ENCODE peak calls at places on chromosomes 2 and 18, in nine cellular contexts. One of them, this sample, is unnamed.

GRCh38 chr2:219402665-219403515 is 15.2 kb upstream of the DNPEP start:
- DNase-seq in posterior cingulate gyrus: peak; percentile 63
- DNase-seq in IMR-90: peak; percentile 88
- DNase-seq in naive thymus-derived CD4-positive, alpha-beta T cell: peak; percentile 60
- DNase-seq in colonic mucosa: peak; percentile 65
- DNase-seq in fibroblast of lung: peak; percentile 76
- DNase-seq in LoVo: peak; percentile 76
- DNase-seq in brain microvascular endothelial cell: peak; percentile 69
- DNase-seq in stimulated activated CD4-positive, alpha-beta T cell treated with anti-CD3 and anti-CD28 coated beads, Interleukin-4, amount 100 ng/mL, for 48 hours: peak; percentile 22
- DNase-seq in this sample: peak; percentile 22

GRCh38 chr2:19256239-19256638 is 102.2 kb downstream of the OSR1 start:
- DNase-seq in LoVo: peak; percentile 8
- DNase-seq in colonic mucosa: no peak
- DNase-seq in posterior cingulate gyrus: no peak
- DNase-seq in IMR-90: peak; percentile 98
- DNase-seq in brain microvascular endothelial cell: peak; percentile 66
- DNase-seq in fibroblast of lung: peak; percentile 91
- DNase-seq in naive thymus-derived CD4-positive, alpha-beta T cell: no peak
- DNase-seq in stimulated activated CD4-positive, alpha-beta T cell treated with anti-CD3 and anti-CD28 coated beads, Interleukin-4, amount 100 ng/mL, for 48 hours: no peak
- DNase-seq in this sample: no peak

GRCh38 chr2:211756266-211756665 is 782.3 kb downstream of the ERBB4 start:
- DNase-seq in fibroblast of lung: no peak
- DNase-seq in IMR-90: no peak
- DNase-seq in brain microvascular endothelial cell: no peak
- DNase-seq in colonic mucosa: no peak
- DNase-seq in naive thymus-derived CD4-positive, alpha-beta T cell: no peak
- DNase-seq in posterior cingulate gyrus: no peak
- DNase-seq in stimulated activated CD4-positive, alpha-beta T cell treated with anti-CD3 and anti-CD28 coated beads, Interleukin-4, amount 100 ng/mL, for 48 hours: no peak
- DNase-seq in LoVo: no peak
- DNase-seq in this sample: no peak

GRCh38 chr2:9310390-9310789 is 103.8 kb downstream of the ASAP2 start:
- DNase-seq in colonic mucosa: peak; percentile 47
- DNase-seq in naive thymus-derived CD4-positive, alpha-beta T cell: no peak
- DNase-seq in IMR-90: peak; percentile 82
- DNase-seq in fibroblast of lung: peak; percentile 94
- DNase-seq in LoVo: peak; percentile 51
- DNase-seq in stimulated activated CD4-positive, alpha-beta T cell treated with anti-CD3 and anti-CD28 coated beads, Interleukin-4, amount 100 ng/mL, for 48 hours: no peak
- DNase-seq in posterior cingulate gyrus: no peak
- DNase-seq in brain microvascular endothelial cell: peak; percentile 90
- DNase-seq in this sample: no peak

GRCh38 chr2:96923810-96924774 is 54.2 kb upstream of the SEMA4C start:
- DNase-seq in colonic mucosa: no peak
- DNase-seq in stimulated activated CD4-positive, alpha-beta T cell treated with anti-CD3 and anti-CD28 coated beads, Interleukin-4, amount 100 ng/mL, for 48 hours: peak; percentile 9
- DNase-seq in posterior cingulate gyrus: no peak
- DNase-seq in LoVo: no peak
- DNase-seq in brain microvascular endothelial cell: no peak
- DNase-seq in naive thymus-derived CD4-positive, alpha-beta T cell: peak; percentile 45
- DNase-seq in fibroblast of lung: no peak
- DNase-seq in IMR-90: no peak
- DNase-seq in this sample: peak; percentile 14

GRCh38 chr18:9082763-9083510 is 19.6 kb upstream of the NDUFV2 start:
- DNase-seq in fibroblast of lung: no peak
- DNase-seq in IMR-90: no peak
- DNase-seq in posterior cingulate gyrus: no peak
- DNase-seq in stimulated activated CD4-positive, alpha-beta T cell treated with anti-CD3 and anti-CD28 coated beads, Interleukin-4, amount 100 ng/mL, for 48 hours: no peak
- DNase-seq in LoVo: no peak
- DNase-seq in brain microvascular endothelial cell: no peak
- DNase-seq in colonic mucosa: no peak
- DNase-seq in naive thymus-derived CD4-positive, alpha-beta T cell: peak; percentile 28
- DNase-seq in this sample: no peak

GRCh38 chr2:217964658-217965161 is 38.1 kb downstream of the TNS1 start:
- DNase-seq in IMR-90: no peak
- DNase-seq in colonic mucosa: no peak
- DNase-seq in fibroblast of lung: no peak
- DNase-seq in brain microvascular endothelial cell: no peak
- DNase-seq in stimulated activated CD4-positive, alpha-beta T cell treated with anti-CD3 and anti-CD28 coated beads, Interleukin-4, amount 100 ng/mL, for 48 hours: no peak
- DNase-seq in posterior cingulate gyrus: no peak
- DNase-seq in naive thymus-derived CD4-positive, alpha-beta T cell: no peak
- DNase-seq in LoVo: no peak
- DNase-seq in this sample: no peak

GRCh38 chr2:226131299-226131784 is 668.3 kb downstream of the IRS1 start:
- DNase-seq in IMR-90: no peak
- DNase-seq in fibroblast of lung: no peak
- DNase-seq in naive thymus-derived CD4-positive, alpha-beta T cell: no peak
- DNase-seq in colonic mucosa: no peak
- DNase-seq in brain microvascular endothelial cell: no peak
- DNase-seq in stimulated activated CD4-positive, alpha-beta T cell treated with anti-CD3 and anti-CD28 coated beads, Interleukin-4, amount 100 ng/mL, for 48 hours: no peak
- DNase-seq in posterior cingulate gyrus: no peak
- DNase-seq in LoVo: no peak
- DNase-seq in this sample: no peak

GRCh38 chr2:18046558-18046957 is 168.1 kb downstream of the KCNS3 start:
- DNase-seq in colonic mucosa: no peak
- DNase-seq in stimulated activated CD4-positive, alpha-beta T cell treated with anti-CD3 and anti-CD28 coated beads, Interleukin-4, amount 100 ng/mL, for 48 hours: no peak
- DNase-seq in fibroblast of lung: peak; percentile 89
- DNase-seq in posterior cingulate gyrus: no peak
- DNase-seq in naive thymus-derived CD4-positive, alpha-beta T cell: no peak
- DNase-seq in IMR-90: peak; percentile 38
- DNase-seq in LoVo: peak; percentile 6
- DNase-seq in brain microvascular endothelial cell: peak; percentile 17
- DNase-seq in this sample: no peak

GRCh38 chr2:110948027-110948687 is 172.6 kb upstream of the BCL2L11 start:
- DNase-seq in fibroblast of lung: no peak
- DNase-seq in naive thymus-derived CD4-positive, alpha-beta T cell: no peak
- DNase-seq in colonic mucosa: no peak
- DNase-seq in LoVo: no peak
- DNase-seq in stimulated activated CD4-positive, alpha-beta T cell treated with anti-CD3 and anti-CD28 coated beads, Interleukin-4, amount 100 ng/mL, for 48 hours: no peak
- DNase-seq in brain microvascular endothelial cell: no peak
- DNase-seq in IMR-90: no peak
- DNase-seq in posterior cingulate gyrus: no peak
- DNase-seq in this sample: no peak

GRCh38 chr2:87403893-87404175 is 344.1 kb upstream of the PLGLB2 start:
- DNase-seq in naive thymus-derived CD4-positive, alpha-beta T cell: no peak
- DNase-seq in posterior cingulate gyrus: no peak
- DNase-seq in brain microvascular endothelial cell: no peak
- DNase-seq in fibroblast of lung: no peak
- DNase-seq in colonic mucosa: no peak
- DNase-seq in stimulated activated CD4-positive, alpha-beta T cell treated with anti-CD3 and anti-CD28 coated beads, Interleukin-4, amount 100 ng/mL, for 48 hours: no peak
- DNase-seq in LoVo: no peak
- DNase-seq in IMR-90: no peak
- DNase-seq in this sample: no peak

GRCh38 chr2:161400076-161400475 is 16.0 kb upstream of the TBR1 start:
- DNase-seq in LoVo: no peak
- DNase-seq in posterior cingulate gyrus: no peak
- DNase-seq in brain microvascular endothelial cell: no peak
- DNase-seq in fibroblast of lung: no peak
- DNase-seq in colonic mucosa: no peak
- DNase-seq in stimulated activated CD4-positive, alpha-beta T cell treated with anti-CD3 and anti-CD28 coated beads, Interleukin-4, amount 100 ng/mL, for 48 hours: no peak
- DNase-seq in IMR-90: peak; percentile 44
- DNase-seq in naive thymus-derived CD4-positive, alpha-beta T cell: no peak
- DNase-seq in this sample: no peak

GRCh38 chr18:54828986-54829385 is 709 bp downstream of the RAB27B start:
- DNase-seq in posterior cingulate gyrus: no peak
- DNase-seq in LoVo: no peak
- DNase-seq in colonic mucosa: no peak
- DNase-seq in brain microvascular endothelial cell: no peak
- DNase-seq in naive thymus-derived CD4-positive, alpha-beta T cell: peak; percentile 6
- DNase-seq in stimulated activated CD4-positive, alpha-beta T cell treated with anti-CD3 and anti-CD28 coated beads, Interleukin-4, amount 100 ng/mL, for 48 hours: no peak
- DNase-seq in IMR-90: no peak
- DNase-seq in fibroblast of lung: no peak
- DNase-seq in this sample: no peak

GRCh38 chr2:197920088-197920487 is 115.7 kb downstream of the PLCL1 start:
- DNase-seq in stimulated activated CD4-positive, alpha-beta T cell treated with anti-CD3 and anti-CD28 coated beads, Interleukin-4, amount 100 ng/mL, for 48 hours: no peak
- DNase-seq in brain microvascular endothelial cell: no peak
- DNase-seq in posterior cingulate gyrus: no peak
- DNase-seq in LoVo: no peak
- DNase-seq in colonic mucosa: no peak
- DNase-seq in fibroblast of lung: no peak
- DNase-seq in IMR-90: no peak
- DNase-seq in naive thymus-derived CD4-positive, alpha-beta T cell: no peak
- DNase-seq in this sample: no peak

GRCh38 chr2:23813438-23813837 is 113.5 kb downstream of the ATAD2B start:
- DNase-seq in posterior cingulate gyrus: no peak
- DNase-seq in naive thymus-derived CD4-positive, alpha-beta T cell: no peak
- DNase-seq in colonic mucosa: no peak
- DNase-seq in fibroblast of lung: no peak
- DNase-seq in stimulated activated CD4-positive, alpha-beta T cell treated with anti-CD3 and anti-CD28 coated beads, Interleukin-4, amount 100 ng/mL, for 48 hours: no peak
- DNase-seq in IMR-90: no peak
- DNase-seq in LoVo: no peak
- DNase-seq in brain microvascular endothelial cell: no peak
- DNase-seq in this sample: no peak

GRCh38 chr2:101251844-101252407 is 760 bp upstream of the CNOT11 start:
- DNase-seq in naive thymus-derived CD4-positive, alpha-beta T cell: peak; percentile 58
- DNase-seq in brain microvascular endothelial cell: no peak
- DNase-seq in colonic mucosa: peak; percentile 69
- DNase-seq in fibroblast of lung: no peak
- DNase-seq in stimulated activated CD4-positive, alpha-beta T cell treated with anti-CD3 and anti-CD28 coated beads, Interleukin-4, amount 100 ng/mL, for 48 hours: no peak
- DNase-seq in IMR-90: no peak
- DNase-seq in LoVo: peak; percentile 75
- DNase-seq in posterior cingulate gyrus: no peak
- DNase-seq in this sample: no peak

GRCh38 chr2:150495993-150496627 is 8.6 kb upstream of the RND3 start:
- DNase-seq in posterior cingulate gyrus: no peak
- DNase-seq in naive thymus-derived CD4-positive, alpha-beta T cell: no peak
- DNase-seq in IMR-90: peak; percentile 99
- DNase-seq in brain microvascular endothelial cell: peak; percentile 94
- DNase-seq in colonic mucosa: no peak
- DNase-seq in stimulated activated CD4-positive, alpha-beta T cell treated with anti-CD3 and anti-CD28 coated beads, Interleukin-4, amount 100 ng/mL, for 48 hours: no peak
- DNase-seq in fibroblast of lung: peak; percentile 98
- DNase-seq in LoVo: peak; percentile 66
- DNase-seq in this sample: no peak

GRCh38 chr18:44130365-44130942 is 550.2 kb upstream of the SETBP1 start:
- DNase-seq in LoVo: no peak
- DNase-seq in naive thymus-derived CD4-positive, alpha-beta T cell: no peak
- DNase-seq in colonic mucosa: peak; percentile 27
- DNase-seq in fibroblast of lung: peak; percentile 31
- DNase-seq in brain microvascular endothelial cell: peak; percentile 57
- DNase-seq in IMR-90: peak; percentile 3
- DNase-seq in posterior cingulate gyrus: no peak
- DNase-seq in stimulated activated CD4-positive, alpha-beta T cell treated with anti-CD3 and anti-CD28 coated beads, Interleukin-4, amount 100 ng/mL, for 48 hours: no peak
- DNase-seq in this sample: no peak

GRCh38 chr2:216974321-216975302 is 114.7 kb upstream of the TNP1 start:
- DNase-seq in LoVo: no peak
- DNase-seq in fibroblast of lung: no peak
- DNase-seq in colonic mucosa: peak; percentile 29
- DNase-seq in brain microvascular endothelial cell: no peak
- DNase-seq in IMR-90: no peak
- DNase-seq in posterior cingulate gyrus: peak; percentile 17
- DNase-seq in stimulated activated CD4-positive, alpha-beta T cell treated with anti-CD3 and anti-CD28 coated beads, Interleukin-4, amount 100 ng/mL, for 48 hours: no peak
- DNase-seq in naive thymus-derived CD4-positive, alpha-beta T cell: no peak
- DNase-seq in this sample: no peak

GRCh38 chr18:72544092-72544886 is at the start of gene CBLN2:
- DNase-seq in stimulated activated CD4-positive, alpha-beta T cell treated with anti-CD3 and anti-CD28 coated beads, Interleukin-4, amount 100 ng/mL, for 48 hours: peak; percentile 45
- DNase-seq in colonic mucosa: peak; percentile 36
- DNase-seq in LoVo: no peak
- DNase-seq in brain microvascular endothelial cell: peak; percentile 23
- DNase-seq in fibroblast of lung: peak; percentile 63
- DNase-seq in posterior cingulate gyrus: peak; percentile 76
- DNase-seq in naive thymus-derived CD4-positive, alpha-beta T cell: no peak
- DNase-seq in IMR-90: peak; percentile 18
- DNase-seq in this sample: peak; percentile 13

GRCh38 chr2:11079131-11079824 is 76.0 kb upstream of the SLC66A3 start:
- DNase-seq in IMR-90: no peak
- DNase-seq in stimulated activated CD4-positive, alpha-beta T cell treated with anti-CD3 and anti-CD28 coated beads, Interleukin-4, amount 100 ng/mL, for 48 hours: no peak
- DNase-seq in brain microvascular endothelial cell: no peak
- DNase-seq in fibroblast of lung: no peak
- DNase-seq in colonic mucosa: no peak
- DNase-seq in posterior cingulate gyrus: no peak
- DNase-seq in naive thymus-derived CD4-positive, alpha-beta T cell: no peak
- DNase-seq in LoVo: no peak
- DNase-seq in this sample: no peak

GRCh38 chr2:223688094-223688835 is 86.1 kb upstream of the SCG2 start:
- DNase-seq in fibroblast of lung: no peak
- DNase-seq in posterior cingulate gyrus: peak; percentile 8
- DNase-seq in colonic mucosa: no peak
- DNase-seq in IMR-90: no peak
- DNase-seq in naive thymus-derived CD4-positive, alpha-beta T cell: no peak
- DNase-seq in LoVo: no peak
- DNase-seq in brain microvascular endothelial cell: no peak
- DNase-seq in stimulated activated CD4-positive, alpha-beta T cell treated with anti-CD3 and anti-CD28 coated beads, Interleukin-4, amount 100 ng/mL, for 48 hours: no peak
- DNase-seq in this sample: no peak

GRCh38 chr18:49849331-49850217 is 36.2 kb upstream of the ACAA2 start:
- DNase-seq in stimulated activated CD4-positive, alpha-beta T cell treated with anti-CD3 and anti-CD28 coated beads, Interleukin-4, amount 100 ng/mL, for 48 hours: no peak
- DNase-seq in colonic mucosa: peak; percentile 96
- DNase-seq in fibroblast of lung: peak; percentile 94
- DNase-seq in posterior cingulate gyrus: no peak
- DNase-seq in naive thymus-derived CD4-positive, alpha-beta T cell: no peak
- DNase-seq in brain microvascular endothelial cell: peak; percentile 82
- DNase-seq in IMR-90: peak; percentile 92
- DNase-seq in LoVo: peak; percentile 96
- DNase-seq in this sample: no peak

GRCh38 chr2:68700560-68700959 is 34.1 kb upstream of the ARHGAP25 start:
- DNase-seq in IMR-90: no peak
- DNase-seq in brain microvascular endothelial cell: no peak
- DNase-seq in LoVo: no peak
- DNase-seq in posterior cingulate gyrus: no peak
- DNase-seq in colonic mucosa: no peak
- DNase-seq in stimulated activated CD4-positive, alpha-beta T cell treated with anti-CD3 and anti-CD28 coated beads, Interleukin-4, amount 100 ng/mL, for 48 hours: no peak
- DNase-seq in naive thymus-derived CD4-positive, alpha-beta T cell: no peak
- DNase-seq in fibroblast of lung: no peak
- DNase-seq in this sample: no peak

GRCh38 chr2:121285077-121285449 is at the start of gene TFCP2L1:
- DNase-seq in brain microvascular endothelial cell: no peak
- DNase-seq in posterior cingulate gyrus: no peak
- DNase-seq in colonic mucosa: peak; percentile 76
- DNase-seq in IMR-90: no peak
- DNase-seq in naive thymus-derived CD4-positive, alpha-beta T cell: no peak
- DNase-seq in LoVo: peak; percentile 72
- DNase-seq in stimulated activated CD4-positive, alpha-beta T cell treated with anti-CD3 and anti-CD28 coated beads, Interleukin-4, amount 100 ng/mL, for 48 hours: no peak
- DNase-seq in fibroblast of lung: peak; percentile 6
- DNase-seq in this sample: no peak

GRCh38 chr2:161136696-161137324 is 23.4 kb upstream of the TANK start:
- DNase-seq in fibroblast of lung: peak; percentile 52
- DNase-seq in posterior cingulate gyrus: no peak
- DNase-seq in IMR-90: peak; percentile 69
- DNase-seq in LoVo: no peak
- DNase-seq in brain microvascular endothelial cell: peak; percentile 23
- DNase-seq in stimulated activated CD4-positive, alpha-beta T cell treated with anti-CD3 and anti-CD28 coated beads, Interleukin-4, amount 100 ng/mL, for 48 hours: no peak
- DNase-seq in naive thymus-derived CD4-positive, alpha-beta T cell: peak; percentile 41
- DNase-seq in colonic mucosa: no peak
- DNase-seq in this sample: no peak

This sample was measured in stimulated activated CD8-positive, alpha-beta memory T cell treated with anti-CD3 and anti-CD28 coated beads, Interleukin-4, amount 100 ng/mL, for 24 hours.